ENCODE peak calls at places on chromosomes 4 and X, in six cellular contexts. F, D, A, Y, I and W are unnamed samples.

GRCh38 chrX:120769576-120770341 is 105.9 kb downstream of the CT47B1 start:
- DNase-seq in I (no peak), F (peak; percentile 81), D (no peak), Y (no peak), A (no peak), W (no peak)

GRCh38 chr4:119656342-119656741 is 27.7 kb upstream of the PDE5A start:
- DNase-seq in D (no peak), I (no peak), Y (no peak), F (no peak), A (no peak), W (no peak)

GRCh38 chrX:13115457-13115856 is 71.0 kb upstream of the FAM9C start:
- DNase-seq in Y (no peak), D (no peak), F (no peak), I (no peak), A (no peak), W (no peak)

GRCh38 chr4:3111461-3111860 is 37.0 kb downstream of the HTT start:
- DNase-seq in I (no peak), D (no peak), A (no peak), F (peak; percentile 87), Y (no peak), W (no peak)

GRCh38 chr4:89838005-89838404 is 1.0 kb upstream of the SNCA start:
- DNase-seq in A (no peak), I (no peak), D (no peak), Y (no peak), F (peak; percentile 29), W (no peak)

GRCh38 chr4:7687006-7687405 is 252.3 kb upstream of the PSAPL1 start:
- DNase-seq in Y (no peak), D (no peak), I (no peak), F (no peak), A (no peak), W (no peak)

GRCh38 chrX:70196961-70197805 is 19.9 kb downstream of the DGAT2L6 start:
- DNase-seq in F (peak; percentile 61), D (peak; percentile 57), Y (no peak), I (no peak), A (peak; percentile 9), W (peak; percentile 14)

GRCh38 chrX:15749642-15750610 is 11.9 kb downstream of the CA5B start:
- DNase-seq in A (no peak), Y (no peak), F (no peak), I (no peak), D (no peak), W (no peak)

GRCh38 chrX:139720136-139720535 is 12.2 kb upstream of the MCF2 start:
- DNase-seq in F (peak; percentile 16), I (no peak), Y (no peak), A (peak; percentile 34), D (peak; percentile 11), W (no peak)

GRCh38 chr4:5984843-5985242 is 33.4 kb downstream of the C4orf50 start:
- DNase-seq in I (no peak), D (no peak), A (no peak), Y (no peak), F (no peak), W (no peak)

GRCh38 chr4:87848622-87849351 is 16.0 kb downstream of the MEPE start:
- DNase-seq in Y (no peak), D (peak; percentile 42), I (no peak), A (no peak), F (peak; percentile 80), W (no peak)

GRCh38 chr4:142353149-142353738 is 492.9 kb downstream of the INPP4B start:
- DNase-seq in I (no peak), Y (no peak), D (no peak), F (peak; percentile 86), A (no peak), W (no peak)

GRCh38 chr4:9989918-9990635 is 31.2 kb downstream of the SLC2A9 start:
- DNase-seq in D (no peak), Y (no peak), I (no peak), A (no peak), F (no peak), W (no peak)

GRCh38 chr4:169416997-169417396 is 146.2 kb upstream of the SH3RF1 start:
- DNase-seq in I (no peak), F (no peak), D (no peak), A (no peak), Y (no peak), W (no peak)

GRCh38 chrX:101485212-101486064 is at the start of gene ARMCX4:
- DNase-seq in F (peak; percentile 60), A (peak; percentile 41), D (peak; percentile 70), Y (no peak), I (peak; percentile 83), W (no peak)

GRCh38 chrX:132614297-132614696 is 125.5 kb upstream of the MBNL3 start:
- DNase-seq in F (peak; percentile 4), I (no peak), Y (no peak), D (peak; percentile 24), A (no peak), W (no peak)

GRCh38 chrX:9562851-9563250 is 98.0 kb downstream of the TBL1X start:
- DNase-seq in Y (no peak), I (peak; percentile 68), A (no peak), F (peak; percentile 90), D (no peak), W (no peak)

GRCh38 chr4:22416403-22416802 is 99.5 kb downstream of the ADGRA3 start:
- DNase-seq in Y (no peak), D (no peak), A (no peak), F (peak; percentile 43), I (no peak), W (no peak)

GRCh38 chr4:119268466-119268865 is 53.5 kb downstream of the FABP2 start:
- DNase-seq in Y (no peak), D (no peak), F (no peak), I (no peak), A (no peak), W (no peak)

GRCh38 chr4:41976775-41977516 is 4.6 kb upstream of the DCAF4L1 start:
- DNase-seq in Y (no peak), F (no peak), D (no peak), I (no peak), A (no peak), W (no peak)

GRCh38 chrX:69615323-69615722 is 590 bp upstream of the EDA start:
- DNase-seq in F (no peak), D (peak; percentile 22), Y (no peak), I (no peak), A (no peak), W (no peak)

GRCh38 chr4:108926058-108926457 is 163.2 kb upstream of the ETNPPL start:
- DNase-seq in I (no peak), D (no peak), Y (no peak), F (peak; percentile 35), A (no peak), W (no peak)

GRCh38 chr4:89682808-89683207 is 154.2 kb downstream of the SNCA start:
- DNase-seq in I (no peak), F (no peak), Y (no peak), A (no peak), D (no peak), W (no peak)

GRCh38 chr4:120918788-120919187 is 3.7 kb downstream of the PRDM5 start:
- DNase-seq in D (no peak), A (no peak), I (no peak), F (peak; percentile 8), Y (no peak), W (no peak)

GRCh38 chr4:120919358-120919757 is 3.2 kb downstream of the PRDM5 start:
- DNase-seq in F (no peak), A (no peak), Y (no peak), I (no peak), D (no peak), W (no peak)

GRCh38 chr4:120916937-120917336 is 5.6 kb downstream of the PRDM5 start:
- DNase-seq in I (no peak), F (no peak), A (no peak), D (no peak), Y (no peak), W (no peak)

GRCh38 chr4:120918092-120918491 is 4.4 kb downstream of the PRDM5 start:
- DNase-seq in I (no peak), F (no peak), D (no peak), A (no peak), Y (no peak), W (no peak)

DNA sequence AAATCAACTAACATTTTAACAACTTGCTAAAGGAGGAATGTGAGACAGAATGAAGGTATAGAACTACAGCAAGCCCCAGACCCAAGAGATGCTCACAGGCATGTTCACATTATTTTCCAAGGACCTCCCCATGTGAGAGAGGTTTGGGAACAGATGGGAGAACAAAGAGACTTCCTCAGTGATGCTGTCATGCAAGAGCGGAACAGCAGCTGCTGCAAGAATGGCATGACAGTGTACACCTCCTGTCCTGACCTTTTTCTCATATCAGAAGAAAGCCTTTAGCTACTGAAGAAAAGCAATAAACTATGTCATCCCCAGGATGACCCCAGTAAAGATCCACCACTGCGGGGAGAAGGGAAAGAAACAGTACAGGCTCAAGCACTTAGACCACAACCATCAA is 7.2 kb downstream of the PRDM5 start:
- DNase-seq in A (no peak), I (no peak), Y (no peak), D (no peak), F (no peak), W (no peak)
- TF ChIP-seq CTCF in A (no peak), I (no peak), Y (no peak), D (no peak), F (no peak), W (no peak)

GRCh38 chrX:45208121-45208856 is 7.6 kb upstream of the DIPK2B start:
- DNase-seq in I (no peak), F (no peak), Y (no peak), A (no peak), D (peak; percentile 14), W (no peak)
- TF ChIP-seq CTCF in I (no peak), F (no peak), Y (no peak), A (peak; percentile 3), D (no peak), W (no peak)

GRCh38 chrX:93538575-93538974 is 134.8 kb downstream of the NAP1L3 start:
- DNase-seq in A (no peak), I (no peak), F (no peak), Y (no peak), D (no peak), W (no peak)
- TF ChIP-seq CTCF in A (no peak), I (no peak), F (no peak), Y (peak; percentile 29), D (peak; percentile 13), W (no peak)

GRCh38 chrX:43964936-43965335 is 8.3 kb downstream of the NDP start:
- DNase-seq in Y (no peak), A (no peak), F (no peak), I (no peak), D (no peak), W (no peak)

GRCh38 chrX:43958529-43958928 is 14.7 kb downstream of the NDP start:
- DNase-seq in D (no peak), F (peak; percentile 89), I (no peak), Y (no peak), A (no peak), W (no peak)

GRCh38 chrX:43962636-43963035 is 10.6 kb downstream of the NDP start:
- DNase-seq in A (no peak), I (no peak), F (no peak), D (no peak), Y (no peak), W (no peak)

GRCh38 chrX:43963726-43964125 is 9.5 kb downstream of the NDP start:
- DNase-seq in I (no peak), D (no peak), F (no peak), Y (no peak), A (no peak), W (no peak)

DNA sequence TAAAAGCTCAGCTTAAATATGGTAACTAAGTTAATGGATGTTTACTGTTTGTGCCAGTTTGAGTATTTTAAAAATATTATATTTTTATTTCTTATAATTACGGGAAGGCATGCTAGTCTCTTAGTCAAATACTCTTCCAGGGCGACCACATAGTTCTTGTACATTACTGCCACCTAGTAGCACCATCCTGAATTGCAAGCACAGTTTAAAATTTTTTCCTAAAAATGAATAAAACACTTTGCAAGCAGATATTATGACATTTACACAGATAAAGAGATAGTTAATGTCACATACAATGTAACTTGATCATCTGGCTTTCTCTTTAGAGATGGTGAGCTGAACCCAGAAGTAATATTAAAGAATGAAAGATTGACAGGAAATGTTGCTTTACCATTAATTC is 11.5 kb downstream of the NDP start:
- DNase-seq in D (no peak), A (no peak), Y (no peak), F (no peak), I (no peak), W (no peak)
- TF ChIP-seq CTCF in D (no peak), A (no peak), Y (no peak), F (peak; percentile 4), I (no peak), W (no peak)